ENCODE peak calls at places on chromosomes 16 and 17, in four cellular contexts. M is SK-N-SH, D is K562, F is GM12878. V is an unnamed sample.

GRCh38 chr16:1152651-1153259 is at the start of gene CACNA1H:
- DNase-seq in M (peak; percentile 86), F (no peak), D (peak; percentile 94), V (peak; percentile 63)

GRCh38 chr16:71387045-71387871 is 28.7 kb downstream of the CALB2 start:
- DNase-seq in M (no peak), D (no peak), F (no peak), V (no peak)

GRCh38 chr17:42027540-42027889 is 7.6 kb downstream of the NKIRAS2 start:
- DNase-seq in D (no peak), M (no peak), F (no peak), V (no peak)

GRCh38 chr16:4261557-4262172 is 11.2 kb downstream of the TFAP4 start:
- DNase-seq in D (peak; percentile 67), F (no peak), M (peak; percentile 78), V (peak; percentile 90)

GRCh38 chr16:7345423-7345822 is 12.8 kb downstream of the RBFOX1 start:
- DNase-seq in F (no peak), M (peak; percentile 59), D (no peak), V (no peak)

GRCh38 chr17:78724544-78724943 is 57.5 kb downstream of the CYTH1 start:
- DNase-seq in D (no peak), F (no peak), M (peak; percentile 81), V (no peak)

GRCh38 chr17:951388-952132 is 28.0 kb downstream of the NXN start:
- DNase-seq in F (no peak), M (no peak), D (no peak), V (peak; percentile 78)

GRCh38 chr17:73698966-73699365 is 54.7 kb upstream of the SDK2 start:
- DNase-seq in F (no peak), M (no peak), D (no peak), V (no peak)

GRCh38 chr17:50708050-50709000 is 611 bp upstream of the ANKRD40 start:
- DNase-seq in D (no peak), F (peak; percentile 17), M (no peak), V (no peak)

GRCh38 chr17:66580178-66580577 is 254.7 kb upstream of the CACNG5 start:
- DNase-seq in D (no peak), F (no peak), M (no peak), V (peak; percentile 28)

GRCh38 chr16:80071964-80072363 is 468.8 kb upstream of the DYNLRB2 start:
- DNase-seq in M (no peak), F (no peak), D (no peak), V (no peak)

GRCh38 chr16:90057738-90058173 is 19.4 kb downstream of the PRDM7 start:
- DNase-seq in M (no peak), F (no peak), D (peak; percentile 52), V (no peak)

GRCh38 chr16:59601452-59601851 is 867.3 kb upstream of the GOT2 start:
- DNase-seq in F (no peak), M (no peak), D (no peak), V (no peak)

GRCh38 chr17:78736526-78737079 is 45.5 kb downstream of the CYTH1 start:
- DNase-seq in F (no peak), M (no peak), D (peak; percentile 61), V (peak; percentile 32)

GRCh38 chr16:56317998-56318912 is 107.1 kb downstream of the AMFR start:
- DNase-seq in F (peak; percentile 3), M (peak; percentile 97), D (peak; percentile 94), V (peak; percentile 88)

DNA sequence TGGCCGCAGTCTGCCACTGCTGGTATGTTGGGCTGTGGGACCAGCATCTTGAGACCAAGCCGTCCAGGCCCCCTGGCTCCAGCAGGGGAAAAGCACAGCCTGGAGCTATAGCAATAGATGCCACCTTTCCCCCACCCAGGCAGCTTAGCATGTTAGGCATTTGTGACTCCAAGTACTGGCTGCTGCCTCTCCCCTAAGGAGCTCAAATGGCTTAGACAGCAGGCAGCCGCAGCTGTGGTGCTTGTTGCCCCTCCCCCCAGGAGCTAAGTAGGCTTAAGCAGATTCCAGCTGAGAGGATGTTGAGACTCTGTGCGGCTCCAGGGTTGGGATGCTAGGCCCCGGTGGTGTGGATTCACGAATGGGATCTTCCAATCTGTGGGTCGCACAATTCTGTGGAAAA is 88.8 kb upstream of the ANKFN1 start:
- DNase-seq in D (no peak), F (no peak), M (no peak), V (peak; percentile 25)
- TF ChIP-seq USF1 in D (no peak), F (no peak), M (no peak), V (no peak)

GRCh38 chr17:82450357-82451106 is at the start of gene CYBC1:
- DNase-seq in F (peak; percentile 63), D (peak; percentile 91), M (peak; percentile 99), V (peak; percentile 90)

GRCh38 chr17:82446649-82447048 is 3.9 kb downstream of the CYBC1 start:
- DNase-seq in M (no peak), F (no peak), D (no peak), V (no peak)

GRCh38 chr17:82449136-82449882 is 1.2 kb downstream of the CYBC1 start:
- DNase-seq in F (peak; percentile 65), M (peak; percentile 52), D (no peak), V (peak; percentile 42)

GRCh38 chr17:82452162-82452561 is 1.6 kb upstream of the CYBC1 start:
- DNase-seq in D (no peak), F (no peak), M (no peak), V (no peak)

DNA sequence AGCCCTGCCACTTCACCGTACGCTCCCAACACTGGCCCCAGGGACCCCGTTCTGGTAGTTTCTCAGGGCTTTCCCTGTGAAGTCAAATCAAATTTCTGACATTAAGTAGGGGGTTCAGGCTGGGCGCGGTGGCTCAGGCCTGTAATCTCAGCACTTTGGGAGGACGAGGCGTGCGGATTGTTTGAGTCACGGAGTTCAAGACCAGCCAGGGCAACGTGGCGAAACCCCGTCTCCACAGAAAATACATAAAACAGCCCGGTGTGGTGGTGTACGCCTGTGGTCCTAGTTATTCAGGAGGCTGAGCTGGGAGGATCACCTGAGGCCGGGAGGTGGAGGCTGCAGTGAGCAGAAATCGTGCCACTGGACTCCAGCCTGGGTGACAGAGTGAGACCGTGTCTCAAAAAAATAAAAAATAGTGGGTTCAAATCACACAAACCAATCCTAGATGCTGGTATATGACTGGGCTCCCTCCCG is 632 bp downstream of the CYBC1 start:
- DNase-seq in M (no peak), F (no peak), D (no peak), V (no peak)
- TF ChIP-seq USF1 in M (no peak), F (no peak), D (no peak), V (no peak)

GRCh38 chr17:9887521-9887920 is 17.6 kb downstream of the RCVRN start:
- DNase-seq in M (no peak), D (no peak), F (no peak), V (no peak)
- TF ChIP-seq USF1 in M (no peak), D (no peak), F (no peak), V (no peak)

DNA sequence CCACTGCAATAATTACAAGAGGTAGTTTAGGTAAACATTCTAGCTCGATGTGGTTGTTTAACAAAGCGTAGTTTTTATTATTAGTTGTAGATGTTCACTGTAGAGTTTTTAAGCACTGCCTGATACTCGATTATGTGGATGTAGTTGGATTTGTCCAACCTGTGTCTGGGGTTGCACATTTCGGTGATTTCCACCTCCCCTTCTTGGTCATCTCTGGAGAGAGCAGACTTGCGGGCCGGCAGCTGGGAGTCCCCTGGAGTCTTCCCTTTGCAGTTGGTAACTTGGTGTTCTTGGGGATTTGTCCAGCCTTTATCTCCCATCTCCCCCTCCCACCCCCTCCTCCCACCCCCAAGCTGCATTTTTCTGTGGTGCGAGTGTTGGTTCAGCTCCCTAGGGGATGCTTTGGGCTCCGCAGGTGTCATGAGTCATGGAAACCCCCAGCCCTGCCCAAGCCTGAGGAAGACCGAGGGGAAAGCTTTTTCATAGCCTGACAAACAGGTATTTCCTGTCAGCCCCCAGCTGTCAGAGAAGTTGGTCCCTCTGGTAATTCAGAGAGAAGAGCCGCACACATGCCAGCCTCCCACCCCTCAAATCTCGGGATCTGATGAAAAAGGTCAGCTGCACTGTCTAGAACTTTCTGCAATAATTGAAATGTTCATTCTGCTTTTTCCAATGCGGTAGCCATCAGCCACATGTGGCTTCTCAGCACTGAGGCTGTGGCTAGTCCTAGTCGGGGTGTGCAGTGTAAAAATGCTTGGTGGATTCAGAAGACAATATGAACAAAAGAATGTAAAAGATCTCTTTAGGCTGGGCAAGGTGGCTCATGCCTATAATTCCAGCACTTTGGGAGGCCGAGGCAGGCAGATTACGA is 50.3 kb downstream of the KSR1 start:
- DNase-seq in M (no peak), D (no peak), F (peak; percentile 70), V (peak; percentile 52)
- TF ChIP-seq USF1 in M (no peak), D (no peak), F (no peak), V (no peak)

GRCh38 chr16:11016993-11017392 is 72.6 kb downstream of the CLEC16A start:
- DNase-seq in F (no peak), M (no peak), D (peak; percentile 19), V (no peak)
- TF ChIP-seq USF1 in F (no peak), M (no peak), D (no peak), V (no peak)

GRCh38 chr17:6793748-6794493 is 17.9 kb downstream of the FBXO39 start:
- DNase-seq in M (no peak), F (no peak), D (no peak), V (no peak)

GRCh38 chr17:6799738-6800137 is 23.7 kb downstream of the FBXO39 start:
- DNase-seq in F (no peak), M (no peak), D (no peak), V (no peak)

GRCh38 chr17:6797718-6798351 is 21.8 kb downstream of the FBXO39 start:
- DNase-seq in D (no peak), M (no peak), F (no peak), V (no peak)

GRCh38 chr17:6796887-6797490 is 21.0 kb downstream of the FBXO39 start:
- DNase-seq in M (no peak), D (no peak), F (no peak), V (no peak)

GRCh38 chr17:6796017-6796886 is 20.2 kb downstream of the FBXO39 start:
- DNase-seq in M (no peak), D (no peak), F (no peak), V (no peak)
- TF ChIP-seq USF1 in M (no peak), D (no peak), F (no peak), V (no peak)

GRCh38 chr16:67936124-67936875 is at the start of gene PSMB10:
- DNase-seq in D (peak; percentile 68), F (no peak), M (peak; percentile 74), V (peak; percentile 45)
- TF ChIP-seq USF1 in D (no peak), F (no peak), M (no peak), V (no peak)

GRCh38 chr17:57493171-57493570 is 236.8 kb downstream of the MSI2 start:
- DNase-seq in M (no peak), F (no peak), D (no peak), V (no peak)
- TF ChIP-seq USF1 in M (no peak), F (no peak), D (no peak), V (no peak)

V was measured in WTC11.